ENCODE peak calls at places on chromosome 12, in eight cellular contexts. V, M, C, A, E, N, I and K are unnamed samples.

GRCh38 chr12:104201238-104202001 is 14.2 kb upstream of the TXNRD1 start:
- DNase-seq in V (peak; percentile 42), M (peak; percentile 54), C (peak; percentile 82), A (peak; percentile 28), E (no peak), N (no peak), I (peak; percentile 70), K (no peak)

GRCh38 chr12:120799417-120800045 is 73.9 kb downstream of the ACADS start:
- DNase-seq in V (no peak), M (no peak), C (no peak), A (no peak), E (no peak), N (no peak), I (no peak), K (no peak)

GRCh38 chr12:102480401-102480800 is at the start of gene IGF1:
- DNase-seq in V (no peak), M (peak; percentile 60), C (peak; percentile 78), A (no peak), E (no peak), N (no peak), I (no peak), K (no peak)

GRCh38 chr12:12513416-12514006 is 49.2 kb downstream of the DUSP16 start:
- DNase-seq in V (no peak), M (no peak), C (no peak), A (no peak), E (no peak), N (no peak), I (no peak), K (no peak)

GRCh38 chr12:51219345-51219744 is 1.5 kb upstream of the POU6F1 start:
- DNase-seq in V (no peak), M (no peak), C (no peak), A (no peak), E (no peak), N (no peak), I (no peak), K (no peak)

GRCh38 chr12:2752676-2753371 is 41.9 kb upstream of the FKBP4 start:
- DNase-seq in V (peak; percentile 46), M (peak; percentile 25), C (peak; percentile 53), A (peak; percentile 18), E (peak; percentile 52), N (peak; percentile 86), I (no peak), K (peak; percentile 87)

GRCh38 chr12:52867636-52868035 is 18.8 kb upstream of the KRT78 start:
- DNase-seq in V (peak; percentile 59), M (no peak), C (no peak), A (no peak), E (peak; percentile 84), N (no peak), I (peak; percentile 11), K (peak; percentile 89)

GRCh38 chr12:109863961-109864712 is 16.2 kb downstream of the GLTP start:
- DNase-seq in V (no peak), M (no peak), C (peak; percentile 74), A (no peak), E (peak; percentile 79), N (no peak), I (peak; percentile 58), K (no peak)

GRCh38 chr12:76866726-76867125 is 12.1 kb downstream of the CSRP2 start:
- DNase-seq in V (no peak), M (no peak), C (peak; percentile 48), A (no peak), E (no peak), N (no peak), I (no peak), K (no peak)

GRCh38 chr12:58443981-58444371 is 476.3 kb downstream of the LRIG3 start:
- DNase-seq in V (no peak), M (no peak), C (peak; percentile 48), A (no peak), E (peak; percentile 27), N (no peak), I (peak; percentile 20), K (no peak)

GRCh38 chr12:59895161-59895785 is 299.4 kb downstream of the SLC16A7 start:
- DNase-seq in V (no peak), M (no peak), C (no peak), A (no peak), E (no peak), N (no peak), I (no peak), K (no peak)

GRCh38 chr12:124856842-124857178 is 6.9 kb downstream of the SCARB1 start:
- DNase-seq in V (no peak), M (no peak), C (no peak), A (no peak), E (no peak), N (no peak), I (no peak), K (no peak)

GRCh38 chr12:124651508-124652273 is 84.3 kb upstream of the NCOR2 start:
- DNase-seq in V (no peak), M (no peak), C (no peak), A (no peak), E (no peak), N (no peak), I (no peak), K (no peak)

GRCh38 chr12:64099430-64099829 is 122.7 kb downstream of the KICS2 start:
- DNase-seq in V (no peak), M (peak; percentile 85), C (no peak), A (no peak), E (no peak), N (no peak), I (no peak), K (no peak)

GRCh38 chr12:11830298-11830937 is 180.9 kb downstream of the ETV6 start:
- DNase-seq in V (no peak), M (no peak), C (no peak), A (no peak), E (no peak), N (no peak), I (no peak), K (no peak)

GRCh38 chr12:56151672-56152131 is 685 bp upstream of the MYL6B start:
- DNase-seq in V (peak; percentile 61), M (no peak), C (peak; percentile 92), A (no peak), E (peak; percentile 67), N (peak; percentile 88), I (peak; percentile 78), K (peak; percentile 81)

GRCh38 chr12:92561543-92561899 is 141.3 kb upstream of the PLEKHG7 start:
- DNase-seq in V (no peak), M (peak; percentile 69), C (no peak), A (peak; percentile 47), E (peak; percentile 45), N (no peak), I (no peak), K (no peak)

GRCh38 chr12:60830381-60830780 is 1234.6 kb downstream of the SLC16A7 start:
- DNase-seq in V (no peak), M (no peak), C (no peak), A (no peak), E (no peak), N (no peak), I (no peak), K (no peak)

GRCh38 chr12:87802721-87803011 is 226.5 kb downstream of the C12orf50 start:
- DNase-seq in V (no peak), M (no peak), C (peak; percentile 78), A (no peak), E (no peak), N (no peak), I (no peak), K (no peak)

GRCh38 chr12:116303929-116304328 is 26.4 kb upstream of the MED13L start:
- DNase-seq in V (no peak), M (no peak), C (no peak), A (no peak), E (no peak), N (no peak), I (no peak), K (no peak)

GRCh38 chr12:78088391-78088832 is 257.7 kb downstream of the NAV3 start:
- DNase-seq in V (no peak), M (no peak), C (peak; percentile 71), A (no peak), E (no peak), N (no peak), I (no peak), K (no peak)

GRCh38 chr12:93060071-93060665 is 131.1 kb upstream of the EEA1 start:
- DNase-seq in V (no peak), M (no peak), C (no peak), A (no peak), E (no peak), N (no peak), I (no peak), K (no peak)

GRCh38 chr12:119594399-119594730 is 791 bp downstream of the TMEM233 start:
- DNase-seq in V (no peak), M (no peak), C (peak; percentile 43), A (no peak), E (no peak), N (no peak), I (no peak), K (no peak)

GRCh38 chr12:89084751-89085150 is 267.6 kb downstream of the DUSP6 start:
- DNase-seq in V (no peak), M (no peak), C (no peak), A (no peak), E (no peak), N (no peak), I (no peak), K (no peak)

GRCh38 chr12:61993734-61994345 is 266.4 kb upstream of the USP15 start:
- DNase-seq in V (no peak), M (no peak), C (peak; percentile 80), A (no peak), E (no peak), N (no peak), I (peak; percentile 62), K (no peak)

GRCh38 chr12:123421314-123421713 is 15.2 kb downstream of the RILPL2 start:
- DNase-seq in V (no peak), M (no peak), C (no peak), A (no peak), E (no peak), N (no peak), I (no peak), K (no peak)

GRCh38 chr12:60148831-60149230 is 553.0 kb downstream of the SLC16A7 start:
- DNase-seq in V (no peak), M (peak; percentile 80), C (no peak), A (no peak), E (no peak), N (no peak), I (no peak), K (no peak)

GRCh38 chr12:65184858-65185229 is 15.5 kb downstream of the LEMD3 start:
- DNase-seq in V (no peak), M (no peak), C (no peak), A (no peak), E (no peak), N (no peak), I (no peak), K (no peak)

GRCh38 chr12:78864483-78865296 is at the start of gene SYT1:
- DNase-seq in V (no peak), M (peak; percentile 80), C (peak; percentile 99), A (peak; percentile 97), E (peak; percentile 49), N (peak; percentile 79), I (peak; percentile 95), K (peak; percentile 51)

GRCh38 chr12:117842220-117842619 is 126.6 kb downstream of the KSR2 start:
- DNase-seq in V (no peak), M (no peak), C (no peak), A (no peak), E (no peak), N (no peak), I (no peak), K (no peak)

GRCh38 chr12:96425321-96425720 is 25.1 kb upstream of the CDK17 start:
- DNase-seq in V (no peak), M (peak; percentile 78), C (no peak), A (no peak), E (no peak), N (no peak), I (no peak), K (no peak)

GRCh38 chr12:57735198-57735855 is 3.2 kb downstream of the AGAP2 start:
- DNase-seq in V (no peak), M (no peak), C (peak; percentile 81), A (peak; percentile 14), E (no peak), N (no peak), I (no peak), K (no peak)

GRCh38 chr12:76685246-76685678 is 78.7 kb upstream of the ZDHHC17 start:
- DNase-seq in V (no peak), M (peak; percentile 13), C (peak; percentile 14), A (no peak), E (no peak), N (no peak), I (peak; percentile 86), K (no peak)

GRCh38 chr12:101230547-101230946 is 20.5 kb upstream of the SLC5A8 start:
- DNase-seq in V (no peak), M (peak; percentile 75), C (no peak), A (no peak), E (no peak), N (peak; percentile 71), I (no peak), K (no peak)